ENCODE peak calls at places on chromosomes 11 and 22, in eight cellular contexts. One of them, this sample, is unnamed.

GRCh38 chr22:37179622-37180420 is 8.2 kb downstream of the C1QTNF6 start:
- DNase-seq in fibroblast of lung: no peak
- DNase-seq in thoracic aorta: no peak
- DNase-seq in transverse colon: peak; percentile 81
- DNase-seq in gastrocnemius medialis: no peak
- DNase-seq in mammary epithelial cell: no peak
- DNase-seq in tibial nerve: no peak
- DNase-seq in colonic mucosa: peak; percentile 84
- DNase-seq in this sample: no peak

GRCh38 chr11:125343732-125344131 is 152.3 kb downstream of the FEZ1 start:
- DNase-seq in fibroblast of lung: peak; percentile 60
- DNase-seq in thoracic aorta: no peak
- DNase-seq in transverse colon: no peak
- DNase-seq in gastrocnemius medialis: no peak
- DNase-seq in mammary epithelial cell: no peak
- DNase-seq in tibial nerve: no peak
- DNase-seq in colonic mucosa: no peak
- DNase-seq in this sample: no peak

GRCh38 chr11:76764941-76765340 is 18.2 kb upstream of the TSKU start:
- DNase-seq in fibroblast of lung: no peak
- DNase-seq in thoracic aorta: no peak
- DNase-seq in transverse colon: no peak
- DNase-seq in gastrocnemius medialis: no peak
- DNase-seq in mammary epithelial cell: no peak
- DNase-seq in tibial nerve: no peak
- DNase-seq in colonic mucosa: no peak
- DNase-seq in this sample: no peak

GRCh38 chr11:121800240-121800639 is 315.8 kb downstream of the BLID start:
- DNase-seq in fibroblast of lung: no peak
- DNase-seq in thoracic aorta: no peak
- DNase-seq in transverse colon: no peak
- DNase-seq in gastrocnemius medialis: no peak
- DNase-seq in mammary epithelial cell: no peak
- DNase-seq in tibial nerve: no peak
- DNase-seq in colonic mucosa: no peak
- DNase-seq in this sample: no peak

GRCh38 chr11:16321148-16321547 is 35.2 kb downstream of the SOX6 start:
- DNase-seq in fibroblast of lung: peak; percentile 13
- DNase-seq in thoracic aorta: no peak
- DNase-seq in transverse colon: no peak
- DNase-seq in gastrocnemius medialis: no peak
- DNase-seq in mammary epithelial cell: peak; percentile 73
- DNase-seq in tibial nerve: no peak
- DNase-seq in colonic mucosa: no peak
- DNase-seq in this sample: no peak

GRCh38 chr11:77374611-77375031 is 73.1 kb upstream of the GDPD4 start:
- DNase-seq in fibroblast of lung: peak; percentile 61
- DNase-seq in thoracic aorta: no peak
- DNase-seq in transverse colon: peak; percentile 16
- DNase-seq in gastrocnemius medialis: no peak
- DNase-seq in mammary epithelial cell: peak; percentile 67
- DNase-seq in tibial nerve: no peak
- DNase-seq in colonic mucosa: no peak
- DNase-seq in this sample: no peak

GRCh38 chr11:90222459-90223247 is at the start of gene CHORDC1:
- DNase-seq in fibroblast of lung: peak; percentile 76
- DNase-seq in thoracic aorta: peak; percentile 39
- DNase-seq in transverse colon: peak; percentile 96
- DNase-seq in gastrocnemius medialis: peak; percentile 84
- DNase-seq in mammary epithelial cell: peak; percentile 85
- DNase-seq in tibial nerve: peak; percentile 81
- DNase-seq in colonic mucosa: peak; percentile 98
- DNase-seq in this sample: peak; percentile 94

GRCh38 chr22:31185056-31185455 is 25.1 kb downstream of the RNF185 start:
- DNase-seq in fibroblast of lung: no peak
- DNase-seq in thoracic aorta: no peak
- DNase-seq in transverse colon: no peak
- DNase-seq in gastrocnemius medialis: no peak
- DNase-seq in mammary epithelial cell: no peak
- DNase-seq in tibial nerve: no peak
- DNase-seq in colonic mucosa: no peak
- DNase-seq in this sample: no peak

GRCh38 chr22:27804683-27805297 is 3.2 kb upstream of the MN1 start:
- DNase-seq in fibroblast of lung: peak; percentile 58
- DNase-seq in thoracic aorta: no peak
- DNase-seq in transverse colon: peak; percentile 62
- DNase-seq in gastrocnemius medialis: peak; percentile 72
- DNase-seq in mammary epithelial cell: peak; percentile 41
- DNase-seq in tibial nerve: peak; percentile 59
- DNase-seq in colonic mucosa: peak; percentile 64
- DNase-seq in this sample: peak; percentile 89

GRCh38 chr11:118612378-118612777 is 5.0 kb downstream of the PHLDB1 start:
- DNase-seq in fibroblast of lung: peak; percentile 33
- DNase-seq in thoracic aorta: no peak
- DNase-seq in transverse colon: no peak
- DNase-seq in gastrocnemius medialis: no peak
- DNase-seq in mammary epithelial cell: no peak
- DNase-seq in tibial nerve: no peak
- DNase-seq in colonic mucosa: no peak
- DNase-seq in this sample: no peak

GRCh38 chr22:50138036-50138435 is 32.5 kb upstream of the PANX2 start:
- DNase-seq in fibroblast of lung: no peak
- DNase-seq in thoracic aorta: no peak
- DNase-seq in transverse colon: no peak
- DNase-seq in gastrocnemius medialis: no peak
- DNase-seq in mammary epithelial cell: no peak
- DNase-seq in tibial nerve: no peak
- DNase-seq in colonic mucosa: no peak
- DNase-seq in this sample: no peak

GRCh38 chr22:50140615-50141014 is 29.9 kb upstream of the PANX2 start:
- DNase-seq in fibroblast of lung: no peak
- DNase-seq in thoracic aorta: no peak
- DNase-seq in transverse colon: no peak
- DNase-seq in gastrocnemius medialis: no peak
- DNase-seq in mammary epithelial cell: no peak
- DNase-seq in tibial nerve: no peak
- DNase-seq in colonic mucosa: no peak
- DNase-seq in this sample: no peak

GRCh38 chr22:50136431-50137047 is 34.0 kb upstream of the PANX2 start:
- DNase-seq in fibroblast of lung: no peak
- DNase-seq in thoracic aorta: no peak
- DNase-seq in transverse colon: no peak
- DNase-seq in gastrocnemius medialis: no peak
- DNase-seq in mammary epithelial cell: peak; percentile 16
- DNase-seq in tibial nerve: no peak
- DNase-seq in colonic mucosa: no peak
- DNase-seq in this sample: peak; percentile 55

GRCh38 chr22:50139843-50140415 is 30.6 kb upstream of the PANX2 start:
- DNase-seq in fibroblast of lung: no peak
- DNase-seq in thoracic aorta: no peak
- DNase-seq in transverse colon: no peak
- DNase-seq in gastrocnemius medialis: no peak
- DNase-seq in mammary epithelial cell: peak; percentile 8
- DNase-seq in tibial nerve: no peak
- DNase-seq in colonic mucosa: no peak
- DNase-seq in this sample: no peak

DNA sequence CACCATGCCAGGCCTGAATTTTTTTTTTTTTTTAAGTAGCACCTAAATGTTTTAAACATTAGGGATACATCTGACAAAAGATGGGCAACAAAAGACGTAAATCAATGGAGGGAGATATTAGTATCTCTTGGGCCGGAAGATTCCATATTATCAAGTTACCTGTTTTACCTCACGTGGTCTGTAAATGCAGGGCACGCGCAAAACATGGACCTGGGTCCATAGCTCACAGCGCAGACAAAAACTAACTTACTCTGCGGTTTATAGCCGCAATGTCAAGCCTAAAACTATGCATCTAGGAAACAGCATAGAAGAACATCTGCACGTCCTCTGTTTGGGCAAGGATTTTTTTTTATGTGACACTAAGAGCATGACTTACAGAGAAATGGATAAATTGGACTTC is 31.5 kb upstream of the PANX2 start:
- DNase-seq in fibroblast of lung: no peak
- DNase-seq in thoracic aorta: no peak
- DNase-seq in transverse colon: no peak
- DNase-seq in gastrocnemius medialis: no peak
- DNase-seq in mammary epithelial cell: no peak
- DNase-seq in tibial nerve: no peak
- DNase-seq in colonic mucosa: no peak
- DNase-seq in this sample: no peak
- H3K4me1 ChIP-seq in fibroblast of lung: no peaks in the 10 kb centered on the region
- H3K4me1 ChIP-seq in thoracic aorta: peaks cover 4% of the 10 kb centered on the region
- H3K4me1 ChIP-seq in transverse colon: no peaks in the 10 kb centered on the region
- H3K4me1 ChIP-seq in gastrocnemius medialis: no peaks in the 10 kb centered on the region
- H3K4me1 ChIP-seq in mammary epithelial cell: no peaks in the 10 kb centered on the region
- H3K4me1 ChIP-seq in tibial nerve: no peaks in the 10 kb centered on the region
- H3K4me1 ChIP-seq in colonic mucosa: no peaks in the 10 kb centered on the region
- H3K4me1 ChIP-seq in this sample: peaks cover 5% of the 10 kb centered on the region

GRCh38 chr11:75429902-75430691 is 2.9 kb downstream of the KLHL35 start:
- DNase-seq in fibroblast of lung: peak; percentile 78
- DNase-seq in thoracic aorta: no peak
- DNase-seq in transverse colon: peak; percentile 71
- DNase-seq in gastrocnemius medialis: peak; percentile 36
- DNase-seq in mammary epithelial cell: peak; percentile 58
- DNase-seq in tibial nerve: peak; percentile 44
- DNase-seq in colonic mucosa: peak; percentile 62
- DNase-seq in this sample: peak; percentile 84
- TF ChIP-seq CTCF in fibroblast of lung: peak; percentile 4
- TF ChIP-seq CTCF in thoracic aorta: peak; percentile 12
- TF ChIP-seq CTCF in transverse colon: no peak
- TF ChIP-seq CTCF in gastrocnemius medialis: no peak
- TF ChIP-seq CTCF in mammary epithelial cell: no peak
- TF ChIP-seq CTCF in tibial nerve: no peak
- TF ChIP-seq CTCF in colonic mucosa: no peak
- TF ChIP-seq CTCF in this sample: no peak

GRCh38 chr11:67418476-67419281 is 3.2 kb downstream of the CARNS1 start:
- DNase-seq in fibroblast of lung: no peak
- DNase-seq in thoracic aorta: no peak
- DNase-seq in transverse colon: no peak
- DNase-seq in gastrocnemius medialis: peak; percentile 85
- DNase-seq in mammary epithelial cell: no peak
- DNase-seq in tibial nerve: no peak
- DNase-seq in colonic mucosa: no peak
- DNase-seq in this sample: no peak

GRCh38 chr11:67416416-67417335 is 1.2 kb downstream of the CARNS1 start:
- DNase-seq in fibroblast of lung: no peak
- DNase-seq in thoracic aorta: peak; percentile 41
- DNase-seq in transverse colon: no peak
- DNase-seq in gastrocnemius medialis: no peak
- DNase-seq in mammary epithelial cell: no peak
- DNase-seq in tibial nerve: no peak
- DNase-seq in colonic mucosa: no peak
- DNase-seq in this sample: peak; percentile 92

GRCh38 chr11:67417425-67417824 is 1.9 kb downstream of the CARNS1 start:
- DNase-seq in fibroblast of lung: no peak
- DNase-seq in thoracic aorta: no peak
- DNase-seq in transverse colon: no peak
- DNase-seq in gastrocnemius medialis: no peak
- DNase-seq in mammary epithelial cell: no peak
- DNase-seq in tibial nerve: no peak
- DNase-seq in colonic mucosa: no peak
- DNase-seq in this sample: no peak

GRCh38 chr11:67413266-67413797 is 2.1 kb upstream of the CARNS1 start:
- DNase-seq in fibroblast of lung: no peak
- DNase-seq in thoracic aorta: no peak
- DNase-seq in transverse colon: no peak
- DNase-seq in gastrocnemius medialis: no peak
- DNase-seq in mammary epithelial cell: no peak
- DNase-seq in tibial nerve: no peak
- DNase-seq in colonic mucosa: no peak
- DNase-seq in this sample: no peak

GRCh38 chr11:67415501-67416304 is at the start of gene CARNS1:
- DNase-seq in fibroblast of lung: no peak
- DNase-seq in thoracic aorta: no peak
- DNase-seq in transverse colon: no peak
- DNase-seq in gastrocnemius medialis: peak; percentile 59
- DNase-seq in mammary epithelial cell: no peak
- DNase-seq in tibial nerve: no peak
- DNase-seq in colonic mucosa: no peak
- DNase-seq in this sample: no peak
- H3K4me3 ChIP-seq in fibroblast of lung: no peak within 1 kb of the TSS
- H3K4me3 ChIP-seq in thoracic aorta: peak within 1 kb of the TSS; percentile 71
- H3K4me3 ChIP-seq in transverse colon: no peak within 1 kb of the TSS
- H3K4me3 ChIP-seq in gastrocnemius medialis: peak within 1 kb of the TSS; percentile 40
- H3K4me3 ChIP-seq in mammary epithelial cell: no peak within 1 kb of the TSS
- H3K4me3 ChIP-seq in tibial nerve: peak within 1 kb of the TSS; percentile 39
- H3K4me3 ChIP-seq in colonic mucosa: peak within 1 kb of the TSS; percentile 31
- H3K4me3 ChIP-seq in this sample: peak within 1 kb of the TSS; percentile 37

GRCh38 chr11:64869571-64870175 is 8.7 kb downstream of the EHD1 start:
- DNase-seq in fibroblast of lung: no peak
- DNase-seq in thoracic aorta: no peak
- DNase-seq in transverse colon: no peak
- DNase-seq in gastrocnemius medialis: no peak
- DNase-seq in mammary epithelial cell: no peak
- DNase-seq in tibial nerve: no peak
- DNase-seq in colonic mucosa: no peak
- DNase-seq in this sample: peak; percentile 62
- H3K4me1 ChIP-seq in fibroblast of lung: peaks cover 60% of the 10 kb centered on the region
- H3K4me1 ChIP-seq in thoracic aorta: peaks cover 74% of the 10 kb centered on the region
- H3K4me1 ChIP-seq in transverse colon: peaks cover 80% of the 10 kb centered on the region
- H3K4me1 ChIP-seq in gastrocnemius medialis: peaks cover 70% of the 10 kb centered on the region
- H3K4me1 ChIP-seq in mammary epithelial cell: peaks cover 67% of the 10 kb centered on the region
- H3K4me1 ChIP-seq in tibial nerve: peaks cover 52% of the 10 kb centered on the region
- H3K4me1 ChIP-seq in colonic mucosa: peaks cover 44% of the 10 kb centered on the region
- H3K4me1 ChIP-seq in this sample: peaks cover 8% of the 10 kb centered on the region

DNA sequence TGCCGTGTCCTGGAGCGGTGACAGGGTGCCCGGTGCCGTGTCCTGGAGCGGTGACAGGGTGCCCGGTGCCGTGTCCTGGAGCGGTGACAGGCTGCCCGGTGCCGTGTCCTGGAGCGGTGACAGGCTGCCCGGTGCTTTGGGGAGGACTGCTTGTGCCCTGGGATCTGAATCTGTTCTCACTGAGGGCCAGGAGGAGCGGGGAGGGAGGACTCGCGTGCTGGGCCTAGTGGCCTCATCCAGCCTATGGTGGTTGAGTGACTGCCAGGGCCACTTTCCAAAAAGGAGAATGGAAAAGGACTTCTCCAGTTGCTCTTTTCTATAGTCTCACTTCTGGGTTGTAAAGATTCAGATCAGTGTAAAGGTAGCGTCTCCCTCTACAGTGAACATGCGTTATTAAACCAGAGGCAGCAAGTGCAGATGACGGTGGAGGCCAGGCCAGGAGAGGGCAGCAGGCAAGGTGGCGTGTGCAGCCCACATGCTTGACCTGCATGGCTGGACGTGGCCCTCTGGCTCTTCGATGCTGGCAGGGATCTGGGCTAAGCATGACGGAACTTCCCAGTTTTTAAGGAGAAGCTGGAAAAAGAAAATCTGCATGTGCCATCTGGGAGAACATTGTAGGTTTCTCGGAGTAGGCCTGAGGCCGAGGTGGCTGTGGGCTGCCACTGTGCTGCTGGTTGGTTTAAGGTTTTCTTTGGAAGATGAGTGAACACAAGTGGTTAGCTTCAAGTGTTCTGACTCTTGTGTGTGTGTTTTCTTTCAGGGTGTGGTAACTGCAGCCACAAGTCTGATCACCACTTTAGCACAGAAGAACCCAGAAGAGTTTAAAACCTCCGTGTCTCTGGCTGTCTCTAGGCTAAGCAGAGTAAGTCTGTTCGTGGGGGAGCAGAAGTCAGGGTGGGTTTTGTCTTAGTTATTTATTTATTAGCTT is 55.0 kb downstream of the AP2A2 start:
- DNase-seq in fibroblast of lung: peak; percentile 57
- DNase-seq in thoracic aorta: no peak
- DNase-seq in transverse colon: no peak
- DNase-seq in gastrocnemius medialis: peak; percentile 58
- DNase-seq in mammary epithelial cell: no peak
- DNase-seq in tibial nerve: peak; percentile 30
- DNase-seq in colonic mucosa: no peak
- DNase-seq in this sample: no peak
- TF ChIP-seq CTCF in fibroblast of lung: no peak
- TF ChIP-seq CTCF in thoracic aorta: no peak
- TF ChIP-seq CTCF in transverse colon: no peak
- TF ChIP-seq CTCF in gastrocnemius medialis: peak; percentile 24
- TF ChIP-seq CTCF in mammary epithelial cell: no peak
- TF ChIP-seq CTCF in tibial nerve: no peak
- TF ChIP-seq CTCF in colonic mucosa: no peak
- TF ChIP-seq CTCF in this sample: no peak